ENCODE peak calls at places on chromosomes 6 and 20, in nine cellular contexts. One of them, this sample, is unnamed.

GRCh38 chr6:131524695-131525336 is 48.2 kb upstream of the ARG1 start:
- DNase-seq in nephron progenitor cell: no peak
- DNase-seq in activated CD4-positive, alpha-beta T cell treated with anti-CD3 and anti-CD28 coated beads for 24 hours: no peak
- DNase-seq in SHP77 treated with DMSO at 0.1 percent for 48 hours: no peak
- DNase-seq in CD8-positive, alpha-beta T cell: no peak
- DNase-seq in stimulated activated CD4-positive, alpha-beta T cell treated with anti-CD3 and anti-CD28 coated beads, TNF-alpha, amount 100 ng/mL, for 48 hours: no peak
- DNase-seq in psoas muscle: no peak
- DNase-seq in HTR-8/SVneo: no peak
- DNase-seq in KG1: no peak
- DNase-seq in this sample: no peak

GRCh38 chr6:11989376-11989775 is 22.7 kb upstream of the HIVEP1 start:
- DNase-seq in stimulated activated CD4-positive, alpha-beta T cell treated with anti-CD3 and anti-CD28 coated beads, TNF-alpha, amount 100 ng/mL, for 48 hours: no peak
- DNase-seq in CD8-positive, alpha-beta T cell: no peak
- DNase-seq in activated CD4-positive, alpha-beta T cell treated with anti-CD3 and anti-CD28 coated beads for 24 hours: no peak
- DNase-seq in psoas muscle: no peak
- DNase-seq in KG1: no peak
- DNase-seq in SHP77 treated with DMSO at 0.1 percent for 48 hours: no peak
- DNase-seq in nephron progenitor cell: no peak
- DNase-seq in HTR-8/SVneo: no peak
- DNase-seq in this sample: no peak

GRCh38 chr20:9261781-9262180 is 192.9 kb downstream of the PLCB4 start:
- DNase-seq in psoas muscle: no peak
- DNase-seq in stimulated activated CD4-positive, alpha-beta T cell treated with anti-CD3 and anti-CD28 coated beads, TNF-alpha, amount 100 ng/mL, for 48 hours: no peak
- DNase-seq in KG1: no peak
- DNase-seq in activated CD4-positive, alpha-beta T cell treated with anti-CD3 and anti-CD28 coated beads for 24 hours: no peak
- DNase-seq in nephron progenitor cell: no peak
- DNase-seq in SHP77 treated with DMSO at 0.1 percent for 48 hours: no peak
- DNase-seq in CD8-positive, alpha-beta T cell: no peak
- DNase-seq in HTR-8/SVneo: no peak
- DNase-seq in this sample: no peak

GRCh38 chr6:132751306-132751705 is 6.4 kb downstream of the VNN2 start:
- DNase-seq in activated CD4-positive, alpha-beta T cell treated with anti-CD3 and anti-CD28 coated beads for 24 hours: no peak
- DNase-seq in HTR-8/SVneo: no peak
- DNase-seq in nephron progenitor cell: no peak
- DNase-seq in SHP77 treated with DMSO at 0.1 percent for 48 hours: no peak
- DNase-seq in stimulated activated CD4-positive, alpha-beta T cell treated with anti-CD3 and anti-CD28 coated beads, TNF-alpha, amount 100 ng/mL, for 48 hours: no peak
- DNase-seq in psoas muscle: no peak
- DNase-seq in KG1: no peak
- DNase-seq in CD8-positive, alpha-beta T cell: no peak
- DNase-seq in this sample: no peak

GRCh38 chr20:43448748-43449535 is 8.8 kb upstream of the SRSF6 start:
- DNase-seq in SHP77 treated with DMSO at 0.1 percent for 48 hours: no peak
- DNase-seq in nephron progenitor cell: peak; percentile 43
- DNase-seq in psoas muscle: no peak
- DNase-seq in activated CD4-positive, alpha-beta T cell treated with anti-CD3 and anti-CD28 coated beads for 24 hours: no peak
- DNase-seq in CD8-positive, alpha-beta T cell: peak; percentile 22
- DNase-seq in KG1: peak; percentile 16
- DNase-seq in HTR-8/SVneo: peak; percentile 89
- DNase-seq in stimulated activated CD4-positive, alpha-beta T cell treated with anti-CD3 and anti-CD28 coated beads, TNF-alpha, amount 100 ng/mL, for 48 hours: peak; percentile 17
- DNase-seq in this sample: no peak

GRCh38 chr6:76742919-76743318 is 670.5 kb upstream of the IMPG1 start:
- DNase-seq in stimulated activated CD4-positive, alpha-beta T cell treated with anti-CD3 and anti-CD28 coated beads, TNF-alpha, amount 100 ng/mL, for 48 hours: no peak
- DNase-seq in SHP77 treated with DMSO at 0.1 percent for 48 hours: no peak
- DNase-seq in CD8-positive, alpha-beta T cell: no peak
- DNase-seq in psoas muscle: no peak
- DNase-seq in HTR-8/SVneo: no peak
- DNase-seq in KG1: no peak
- DNase-seq in activated CD4-positive, alpha-beta T cell treated with anti-CD3 and anti-CD28 coated beads for 24 hours: no peak
- DNase-seq in nephron progenitor cell: no peak
- DNase-seq in this sample: no peak

GRCh38 chr6:104527761-104528415 is 331.8 kb downstream of the HACE1 start:
- DNase-seq in nephron progenitor cell: peak; percentile 33
- DNase-seq in activated CD4-positive, alpha-beta T cell treated with anti-CD3 and anti-CD28 coated beads for 24 hours: no peak
- DNase-seq in SHP77 treated with DMSO at 0.1 percent for 48 hours: peak; percentile 30
- DNase-seq in psoas muscle: no peak
- DNase-seq in stimulated activated CD4-positive, alpha-beta T cell treated with anti-CD3 and anti-CD28 coated beads, TNF-alpha, amount 100 ng/mL, for 48 hours: no peak
- DNase-seq in CD8-positive, alpha-beta T cell: no peak
- DNase-seq in HTR-8/SVneo: no peak
- DNase-seq in KG1: no peak
- DNase-seq in this sample: no peak

GRCh38 chr20:51384854-51385253 is 157.7 kb downstream of the NFATC2 start:
- DNase-seq in activated CD4-positive, alpha-beta T cell treated with anti-CD3 and anti-CD28 coated beads for 24 hours: no peak
- DNase-seq in HTR-8/SVneo: no peak
- DNase-seq in SHP77 treated with DMSO at 0.1 percent for 48 hours: no peak
- DNase-seq in stimulated activated CD4-positive, alpha-beta T cell treated with anti-CD3 and anti-CD28 coated beads, TNF-alpha, amount 100 ng/mL, for 48 hours: no peak
- DNase-seq in nephron progenitor cell: no peak
- DNase-seq in KG1: no peak
- DNase-seq in psoas muscle: no peak
- DNase-seq in CD8-positive, alpha-beta T cell: no peak
- DNase-seq in this sample: no peak

GRCh38 chr6:41940759-41941279 is 789 bp downstream of the CCND3 start:
- DNase-seq in HTR-8/SVneo: peak; percentile 22
- DNase-seq in KG1: peak; percentile 47
- DNase-seq in activated CD4-positive, alpha-beta T cell treated with anti-CD3 and anti-CD28 coated beads for 24 hours: no peak
- DNase-seq in CD8-positive, alpha-beta T cell: peak; percentile 34
- DNase-seq in stimulated activated CD4-positive, alpha-beta T cell treated with anti-CD3 and anti-CD28 coated beads, TNF-alpha, amount 100 ng/mL, for 48 hours: no peak
- DNase-seq in psoas muscle: peak; percentile 70
- DNase-seq in SHP77 treated with DMSO at 0.1 percent for 48 hours: no peak
- DNase-seq in nephron progenitor cell: peak; percentile 62
- DNase-seq in this sample: peak; percentile 14

GRCh38 chr6:139927742-139928305 is 553.4 kb upstream of the CITED2 start:
- DNase-seq in SHP77 treated with DMSO at 0.1 percent for 48 hours: no peak
- DNase-seq in nephron progenitor cell: no peak
- DNase-seq in psoas muscle: no peak
- DNase-seq in stimulated activated CD4-positive, alpha-beta T cell treated with anti-CD3 and anti-CD28 coated beads, TNF-alpha, amount 100 ng/mL, for 48 hours: no peak
- DNase-seq in CD8-positive, alpha-beta T cell: no peak
- DNase-seq in HTR-8/SVneo: no peak
- DNase-seq in KG1: no peak
- DNase-seq in activated CD4-positive, alpha-beta T cell treated with anti-CD3 and anti-CD28 coated beads for 24 hours: no peak
- DNase-seq in this sample: no peak

GRCh38 chr20:15913661-15914060 is 659.6 kb downstream of the KIF16B start:
- DNase-seq in nephron progenitor cell: no peak
- DNase-seq in HTR-8/SVneo: no peak
- DNase-seq in KG1: no peak
- DNase-seq in activated CD4-positive, alpha-beta T cell treated with anti-CD3 and anti-CD28 coated beads for 24 hours: no peak
- DNase-seq in SHP77 treated with DMSO at 0.1 percent for 48 hours: no peak
- DNase-seq in psoas muscle: no peak
- DNase-seq in stimulated activated CD4-positive, alpha-beta T cell treated with anti-CD3 and anti-CD28 coated beads, TNF-alpha, amount 100 ng/mL, for 48 hours: no peak
- DNase-seq in CD8-positive, alpha-beta T cell: no peak
- DNase-seq in this sample: no peak

GRCh38 chr20:3705491-3705969 is 6.9 kb downstream of the SIGLEC1 start:
- DNase-seq in psoas muscle: peak; percentile 12
- DNase-seq in CD8-positive, alpha-beta T cell: no peak
- DNase-seq in activated CD4-positive, alpha-beta T cell treated with anti-CD3 and anti-CD28 coated beads for 24 hours: no peak
- DNase-seq in nephron progenitor cell: no peak
- DNase-seq in KG1: no peak
- DNase-seq in SHP77 treated with DMSO at 0.1 percent for 48 hours: no peak
- DNase-seq in stimulated activated CD4-positive, alpha-beta T cell treated with anti-CD3 and anti-CD28 coated beads, TNF-alpha, amount 100 ng/mL, for 48 hours: no peak
- DNase-seq in HTR-8/SVneo: no peak
- DNase-seq in this sample: no peak

GRCh38 chr6:141598487-141598886 is 534.2 kb upstream of the GJE1 start:
- DNase-seq in KG1: no peak
- DNase-seq in CD8-positive, alpha-beta T cell: no peak
- DNase-seq in SHP77 treated with DMSO at 0.1 percent for 48 hours: no peak
- DNase-seq in HTR-8/SVneo: no peak
- DNase-seq in psoas muscle: no peak
- DNase-seq in nephron progenitor cell: no peak
- DNase-seq in stimulated activated CD4-positive, alpha-beta T cell treated with anti-CD3 and anti-CD28 coated beads, TNF-alpha, amount 100 ng/mL, for 48 hours: no peak
- DNase-seq in activated CD4-positive, alpha-beta T cell treated with anti-CD3 and anti-CD28 coated beads for 24 hours: no peak
- DNase-seq in this sample: no peak

GRCh38 chr20:37449276-37449675 is 71.8 kb upstream of the NNAT start:
- DNase-seq in CD8-positive, alpha-beta T cell: no peak
- DNase-seq in activated CD4-positive, alpha-beta T cell treated with anti-CD3 and anti-CD28 coated beads for 24 hours: no peak
- DNase-seq in KG1: no peak
- DNase-seq in SHP77 treated with DMSO at 0.1 percent for 48 hours: no peak
- DNase-seq in stimulated activated CD4-positive, alpha-beta T cell treated with anti-CD3 and anti-CD28 coated beads, TNF-alpha, amount 100 ng/mL, for 48 hours: no peak
- DNase-seq in psoas muscle: no peak
- DNase-seq in HTR-8/SVneo: no peak
- DNase-seq in nephron progenitor cell: no peak
- DNase-seq in this sample: no peak